ENCODE peak calls at places on chromosome 1, in eight cellular contexts. X, N, F, U, Z, I, Q and B are unnamed samples.

GRCh38 chr1:11227106-11228077 is 35.0 kb downstream of the MTOR start:
- DNase-seq in X (no peak), N (no peak), F (no peak), U (no peak), Z (no peak), I (no peak), Q (no peak), B (no peak)

GRCh38 chr1:87151500-87152421 is 176.9 kb upstream of the LMO4 start:
- DNase-seq in X (peak; percentile 12), N (peak; percentile 75), F (peak; percentile 60), U (peak; percentile 47), Z (peak; percentile 85), I (no peak), Q (peak; percentile 65), B (no peak)

GRCh38 chr1:221149111-221149510 is 269.9 kb downstream of the HLX start:
- DNase-seq in X (no peak), N (no peak), F (no peak), U (no peak), Z (no peak), I (no peak), Q (no peak), B (no peak)

GRCh38 chr1:229562686-229563085 is 4.2 kb upstream of the ABCB10 start:
- DNase-seq in X (no peak), N (no peak), F (no peak), U (no peak), Z (no peak), I (no peak), Q (no peak), B (no peak)

GRCh38 chr1:64986903-64987871 is 20.8 kb upstream of the JAK1 start:
- DNase-seq in X (no peak), N (no peak), F (no peak), U (no peak), Z (no peak), I (no peak), Q (no peak), B (no peak)

GRCh38 chr1:235342039-235342438 is 13.7 kb downstream of the GGPS1 start:
- DNase-seq in X (no peak), N (no peak), F (no peak), U (no peak), Z (no peak), I (no peak), Q (no peak), B (no peak)

GRCh38 chr1:163661386-163661785 is 339.6 kb downstream of the NUF2 start:
- DNase-seq in X (no peak), N (no peak), F (no peak), U (no peak), Z (no peak), I (no peak), Q (no peak), B (no peak)

GRCh38 chr1:9868244-9868590 is 41.9 kb downstream of the CTNNBIP1 start:
- DNase-seq in X (no peak), N (no peak), F (no peak), U (no peak), Z (no peak), I (no peak), Q (no peak), B (no peak)

GRCh38 chr1:219659682-219660081 is 46.8 kb upstream of the ZC3H11B start:
- DNase-seq in X (no peak), N (peak; percentile 28), F (no peak), U (no peak), Z (no peak), I (no peak), Q (no peak), B (no peak)